ENCODE peak calls at places on chromosomes 6 and 20, in seven cellular contexts. One of them, this sample, is unnamed.

GRCh38 chr6:68975064-68975463 is 340.0 kb downstream of the ADGRB3 start:
- DNase-seq in cardiac muscle cell: peak
- DNase-seq in naive B cell: no peak
- DNase-seq in AG04450: no peak
- DNase-seq in right lobe of liver: no peak
- DNase-seq in naive thymus-derived CD8-positive, alpha-beta T cell: no peak
- DNase-seq in HS-5: no peak
- DNase-seq in this sample: peak

GRCh38 chr6:129320892-129321291 is 389.1 kb downstream of the ARHGAP18 start:
- DNase-seq in cardiac muscle cell: no peak
- DNase-seq in naive B cell: no peak
- DNase-seq in AG04450: no peak
- DNase-seq in right lobe of liver: no peak
- DNase-seq in naive thymus-derived CD8-positive, alpha-beta T cell: no peak
- DNase-seq in HS-5: no peak
- DNase-seq in this sample: no peak

GRCh38 chr20:44689809-44690208 is 25.4 kb upstream of the CCN5 start:
- DNase-seq in cardiac muscle cell: no peak
- DNase-seq in naive B cell: no peak
- DNase-seq in AG04450: no peak
- DNase-seq in right lobe of liver: no peak
- DNase-seq in naive thymus-derived CD8-positive, alpha-beta T cell: no peak
- DNase-seq in HS-5: no peak
- DNase-seq in this sample: no peak

GRCh38 chr20:34042286-34042685 is 48.6 kb downstream of the RALY start:
- DNase-seq in cardiac muscle cell: no peak
- DNase-seq in naive B cell: no peak
- DNase-seq in AG04450: no peak
- DNase-seq in right lobe of liver: no peak
- DNase-seq in naive thymus-derived CD8-positive, alpha-beta T cell: peak
- DNase-seq in HS-5: no peak
- DNase-seq in this sample: no peak

GRCh38 chr6:158516098-158516497 is 43.8 kb upstream of the TMEM181 start:
- DNase-seq in cardiac muscle cell: no peak
- DNase-seq in naive B cell: no peak
- DNase-seq in AG04450: no peak
- DNase-seq in right lobe of liver: no peak
- DNase-seq in naive thymus-derived CD8-positive, alpha-beta T cell: no peak
- DNase-seq in HS-5: no peak
- DNase-seq in this sample: no peak

GRCh38 chr6:155417454-155417853 is 38.2 kb downstream of the NOX3 start:
- DNase-seq in cardiac muscle cell: no peak
- DNase-seq in naive B cell: no peak
- DNase-seq in AG04450: no peak
- DNase-seq in right lobe of liver: no peak
- DNase-seq in naive thymus-derived CD8-positive, alpha-beta T cell: no peak
- DNase-seq in HS-5: no peak
- DNase-seq in this sample: no peak

GRCh38 chr6:121791396-121792315 is 356.2 kb downstream of the GJA1 start:
- DNase-seq in cardiac muscle cell: peak
- DNase-seq in naive B cell: no peak
- DNase-seq in AG04450: no peak
- DNase-seq in right lobe of liver: no peak
- DNase-seq in naive thymus-derived CD8-positive, alpha-beta T cell: no peak
- DNase-seq in HS-5: no peak
- DNase-seq in this sample: no peak

GRCh38 chr20:40978761-40979160 is 49.9 kb upstream of the TOP1 start:
- DNase-seq in cardiac muscle cell: no peak
- DNase-seq in naive B cell: no peak
- DNase-seq in AG04450: no peak
- DNase-seq in right lobe of liver: no peak
- DNase-seq in naive thymus-derived CD8-positive, alpha-beta T cell: no peak
- DNase-seq in HS-5: no peak
- DNase-seq in this sample: no peak

GRCh38 chr20:54100563-54100962 is 30.2 kb upstream of the BCAS1 start:
- DNase-seq in cardiac muscle cell: peak
- DNase-seq in naive B cell: no peak
- DNase-seq in AG04450: no peak
- DNase-seq in right lobe of liver: no peak
- DNase-seq in naive thymus-derived CD8-positive, alpha-beta T cell: no peak
- DNase-seq in HS-5: no peak
- DNase-seq in this sample: no peak

GRCh38 chr6:119856136-119856535 is 506.6 kb upstream of the MAN1A1 start:
- DNase-seq in cardiac muscle cell: no peak
- DNase-seq in naive B cell: no peak
- DNase-seq in AG04450: no peak
- DNase-seq in right lobe of liver: no peak
- DNase-seq in naive thymus-derived CD8-positive, alpha-beta T cell: peak
- DNase-seq in HS-5: no peak
- DNase-seq in this sample: no peak

GRCh38 chr6:13485923-13486557 is 1.4 kb downstream of the GFOD1 start:
- DNase-seq in cardiac muscle cell: peak
- DNase-seq in naive B cell: peak
- DNase-seq in AG04450: no peak
- DNase-seq in right lobe of liver: peak
- DNase-seq in naive thymus-derived CD8-positive, alpha-beta T cell: peak
- DNase-seq in HS-5: no peak
- DNase-seq in this sample: peak

GRCh38 chr6:148867851-148868250 is 121.0 kb downstream of the UST start:
- DNase-seq in cardiac muscle cell: no peak
- DNase-seq in naive B cell: no peak
- DNase-seq in AG04450: no peak
- DNase-seq in right lobe of liver: no peak
- DNase-seq in naive thymus-derived CD8-positive, alpha-beta T cell: no peak
- DNase-seq in HS-5: no peak
- DNase-seq in this sample: no peak

This sample was measured in D341Med.